ENCODE peak calls at places on chromosomes 3 and 15, in five cellular contexts. One of them, this sample, is unnamed.

GRCh38 chr15:28107894-28108255 is 8.8 kb upstream of the OCA2 start:
- DNase-seq in activated naive CD4-positive, alpha-beta T cell: no peak
- DNase-seq in midbrain: no peak
- DNase-seq in naive thymus-derived CD8-positive, alpha-beta T cell: no peak
- DNase-seq in endothelial cell: no peak
- DNase-seq in this sample: no peak

GRCh38 chr15:58632789-58633188 is 116.7 kb downstream of the ADAM10 start:
- DNase-seq in naive thymus-derived CD8-positive, alpha-beta T cell: no peak
- DNase-seq in midbrain: no peak
- DNase-seq in endothelial cell: no peak
- DNase-seq in activated naive CD4-positive, alpha-beta T cell: no peak
- DNase-seq in this sample: no peak

GRCh38 chr3:113265281-113265680 is 53.9 kb downstream of the BOC start:
- DNase-seq in midbrain: peak
- DNase-seq in naive thymus-derived CD8-positive, alpha-beta T cell: no peak
- DNase-seq in endothelial cell: no peak
- DNase-seq in activated naive CD4-positive, alpha-beta T cell: no peak
- DNase-seq in this sample: no peak

GRCh38 chr15:67137951-67138935 is 72.8 kb downstream of the SMAD3 start:
- DNase-seq in activated naive CD4-positive, alpha-beta T cell: no peak
- DNase-seq in naive thymus-derived CD8-positive, alpha-beta T cell: no peak
- DNase-seq in midbrain: no peak
- DNase-seq in endothelial cell: no peak
- DNase-seq in this sample: no peak

GRCh38 chr15:98142584-98142983 is 182.1 kb downstream of the ARRDC4 start:
- DNase-seq in midbrain: no peak
- DNase-seq in activated naive CD4-positive, alpha-beta T cell: no peak
- DNase-seq in naive thymus-derived CD8-positive, alpha-beta T cell: no peak
- DNase-seq in endothelial cell: peak
- DNase-seq in this sample: no peak

GRCh38 chr3:18302517-18302916 is 122.6 kb downstream of the SATB1 start:
- DNase-seq in activated naive CD4-positive, alpha-beta T cell: no peak
- DNase-seq in endothelial cell: no peak
- DNase-seq in midbrain: no peak
- DNase-seq in naive thymus-derived CD8-positive, alpha-beta T cell: no peak
- DNase-seq in this sample: no peak

GRCh38 chr3:15108082-15108545 is 9.2 kb upstream of the RBSN start:
- DNase-seq in midbrain: peak
- DNase-seq in activated naive CD4-positive, alpha-beta T cell: peak
- DNase-seq in naive thymus-derived CD8-positive, alpha-beta T cell: peak
- DNase-seq in endothelial cell: peak
- DNase-seq in this sample: peak

GRCh38 chr3:27659279-27660021 is 62.7 kb downstream of the EOMES start:
- DNase-seq in naive thymus-derived CD8-positive, alpha-beta T cell: peak
- DNase-seq in endothelial cell: peak
- DNase-seq in midbrain: peak
- DNase-seq in activated naive CD4-positive, alpha-beta T cell: peak
- DNase-seq in this sample: peak

GRCh38 chr15:34018021-34018645 is 20.9 kb downstream of the AVEN start:
- DNase-seq in endothelial cell: no peak
- DNase-seq in midbrain: no peak
- DNase-seq in activated naive CD4-positive, alpha-beta T cell: no peak
- DNase-seq in naive thymus-derived CD8-positive, alpha-beta T cell: no peak
- DNase-seq in this sample: no peak

GRCh38 chr3:172307143-172307560 is 141.1 kb downstream of the GHSR start:
- DNase-seq in endothelial cell: no peak
- DNase-seq in activated naive CD4-positive, alpha-beta T cell: no peak
- DNase-seq in naive thymus-derived CD8-positive, alpha-beta T cell: no peak
- DNase-seq in midbrain: no peak
- DNase-seq in this sample: no peak

GRCh38 chr15:85751731-85752421 is 42.8 kb downstream of the KLHL25 start:
- DNase-seq in endothelial cell: no peak
- DNase-seq in midbrain: peak
- DNase-seq in activated naive CD4-positive, alpha-beta T cell: no peak
- DNase-seq in naive thymus-derived CD8-positive, alpha-beta T cell: no peak
- DNase-seq in this sample: no peak

GRCh38 chr3:160928183-160928718 is 172.2 kb downstream of the PPM1L start:
- DNase-seq in naive thymus-derived CD8-positive, alpha-beta T cell: no peak
- DNase-seq in midbrain: no peak
- DNase-seq in endothelial cell: no peak
- DNase-seq in activated naive CD4-positive, alpha-beta T cell: no peak
- DNase-seq in this sample: no peak

GRCh38 chr3:32249184-32249782 is 10.8 kb downstream of the CMTM8 start:
- DNase-seq in naive thymus-derived CD8-positive, alpha-beta T cell: no peak
- DNase-seq in endothelial cell: no peak
- DNase-seq in activated naive CD4-positive, alpha-beta T cell: no peak
- DNase-seq in midbrain: no peak
- DNase-seq in this sample: no peak